ENCODE peak calls at places on chromosomes 6 and 20, in seven cellular contexts. X is HepG2, Z is K562, E is HCT116, F is SK-N-SH, N is H1, L is GM12878. Y is an unnamed sample.

GRCh38 chr20:1171461-1172093 is 13.2 kb downstream of the TMEM74B start:
- DNase-seq in X (peak), Z (peak), E (no peak), F (no peak), N (no peak), L (no peak), Y (peak)

GRCh38 chr20:25196701-25197120 is 1.2 kb downstream of the ENTPD6 start:
- DNase-seq in X (no peak), Z (no peak), E (no peak), F (no peak), N (no peak), L (no peak), Y (no peak)

GRCh38 chr20:11852189-11852588 is 65.5 kb upstream of the BTBD3 start:
- DNase-seq in X (no peak), Z (no peak), E (no peak), F (no peak), N (no peak), L (no peak), Y (no peak)

GRCh38 chr6:14464716-14465115 is 347.1 kb downstream of the CD83 start:
- DNase-seq in X (no peak), Z (no peak), E (no peak), F (no peak), N (no peak), L (no peak), Y (no peak)

GRCh38 chr6:582370-582769 is 74.5 kb downstream of the HUS1B start:
- DNase-seq in X (peak), Z (no peak), E (no peak), F (no peak), N (peak), L (no peak), Y (no peak)

GRCh38 chr6:53347921-53348435 is 772 bp downstream of the ELOVL5 start:
- DNase-seq in X (peak), Z (peak), E (no peak), F (peak), N (no peak), L (no peak), Y (no peak)

GRCh38 chr6:20791074-20791473 is 256.8 kb downstream of the CDKAL1 start:
- DNase-seq in X (no peak), Z (no peak), E (no peak), F (no peak), N (no peak), L (peak), Y (no peak)

GRCh38 chr6:135478626-135479025 is 18.9 kb downstream of the AHI1 start:
- DNase-seq in X (no peak), Z (no peak), E (no peak), F (no peak), N (no peak), L (no peak), Y (no peak)

GRCh38 chr20:2751868-2752630 is 48.4 kb downstream of the CPXM1 start:
- DNase-seq in X (no peak), Z (peak), E (no peak), F (no peak), N (no peak), L (no peak), Y (no peak)

GRCh38 chr20:1588869-1589460 is 30.8 kb downstream of the SIRPB1 start:
- DNase-seq in X (no peak), Z (no peak), E (no peak), F (peak), N (no peak), L (no peak), Y (no peak)

GRCh38 chr6:158356586-158357546 is 44.6 kb downstream of the TULP4 start:
- DNase-seq in X (no peak), Z (no peak), E (no peak), F (peak), N (no peak), L (no peak), Y (no peak)
- TF ChIP-seq JUND in X (no peak), Z (no peak), E (no peak), F (no peak), N (no peak), L (no peak), Y (no peak)

GRCh38 chr6:147970970-147971369 is 371.7 kb upstream of the SASH1 start:
- DNase-seq in X (peak), Z (no peak), E (no peak), F (no peak), N (no peak), L (no peak), Y (peak)

GRCh38 chr6:147978078-147978477 is 364.6 kb upstream of the SASH1 start:
- DNase-seq in X (no peak), Z (no peak), E (no peak), F (no peak), N (no peak), L (no peak), Y (no peak)

GRCh38 chr6:147973806-147974205 is 368.8 kb upstream of the SASH1 start:
- DNase-seq in X (no peak), Z (no peak), E (no peak), F (no peak), N (no peak), L (no peak), Y (no peak)

GRCh38 chr6:147972436-147972835 is 370.2 kb upstream of the SASH1 start:
- DNase-seq in X (no peak), Z (no peak), E (no peak), F (no peak), N (no peak), L (no peak), Y (no peak)

GRCh38 chr6:147974376-147974775 is 368.3 kb upstream of the SASH1 start:
- DNase-seq in X (peak), Z (no peak), E (no peak), F (no peak), N (no peak), L (no peak), Y (peak)
- TF ChIP-seq JUND in X (no peak), Z (no peak), E (no peak), F (no peak), N (no peak), L (no peak), Y (no peak)

GRCh38 chr6:92623441-92623840 is 795.9 kb downstream of the EPHA7 start:
- DNase-seq in X (no peak), Z (no peak), E (no peak), F (no peak), N (no peak), L (no peak), Y (no peak)

DNA sequence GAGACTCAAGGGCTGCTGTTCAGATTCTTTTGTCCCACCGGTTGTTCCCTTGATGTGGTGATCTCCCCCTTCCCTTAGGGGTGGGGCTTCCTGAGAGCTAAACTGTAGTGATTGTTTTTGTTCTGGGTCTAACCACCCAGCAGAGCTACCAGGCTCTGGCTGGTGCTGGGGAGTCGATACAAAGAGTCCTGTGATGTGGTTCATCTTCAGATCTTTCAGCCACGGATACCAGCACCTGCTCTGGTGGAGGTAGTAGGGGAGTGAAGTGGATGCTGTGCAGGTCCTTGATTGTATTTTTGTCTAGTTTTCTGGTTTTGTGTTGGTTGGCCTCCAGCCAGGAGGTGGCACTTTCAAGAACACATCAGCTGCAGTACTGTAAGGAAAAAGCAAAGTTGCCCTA is 801.6 kb downstream of the EPHA7 start:
- DNase-seq in X (no peak), Z (no peak), E (no peak), F (no peak), N (no peak), L (no peak), Y (no peak)
- TF ChIP-seq JUND in X (no peak), Z (no peak), E (no peak), F (no peak), N (no peak), L (no peak), Y (no peak)

GRCh38 chr6:91088515-91088914 is 501.6 kb upstream of the MAP3K7 start:
- DNase-seq in X (no peak), Z (no peak), E (no peak), F (no peak), N (no peak), L (no peak), Y (no peak)
- TF ChIP-seq JUND in X (no peak), Z (no peak), E (no peak), F (no peak), N (no peak), L (no peak), Y (no peak)

GRCh38 chr6:169583867-169584541 is 117.8 kb downstream of the WDR27 start:
- DNase-seq in X (no peak), Z (no peak), E (no peak), F (no peak), N (no peak), L (no peak), Y (no peak)

GRCh38 chr6:169575365-169575764 is 126.5 kb downstream of the WDR27 start:
- DNase-seq in X (no peak), Z (no peak), E (no peak), F (no peak), N (no peak), L (no peak), Y (no peak)

GRCh38 chr6:169577974-169578373 is 123.9 kb downstream of the WDR27 start:
- DNase-seq in X (no peak), Z (no peak), E (no peak), F (no peak), N (no peak), L (no peak), Y (no peak)

GRCh38 chr6:169577236-169577635 is 124.6 kb downstream of the WDR27 start:
- DNase-seq in X (no peak), Z (no peak), E (no peak), F (no peak), N (no peak), L (no peak), Y (no peak)

DNA sequence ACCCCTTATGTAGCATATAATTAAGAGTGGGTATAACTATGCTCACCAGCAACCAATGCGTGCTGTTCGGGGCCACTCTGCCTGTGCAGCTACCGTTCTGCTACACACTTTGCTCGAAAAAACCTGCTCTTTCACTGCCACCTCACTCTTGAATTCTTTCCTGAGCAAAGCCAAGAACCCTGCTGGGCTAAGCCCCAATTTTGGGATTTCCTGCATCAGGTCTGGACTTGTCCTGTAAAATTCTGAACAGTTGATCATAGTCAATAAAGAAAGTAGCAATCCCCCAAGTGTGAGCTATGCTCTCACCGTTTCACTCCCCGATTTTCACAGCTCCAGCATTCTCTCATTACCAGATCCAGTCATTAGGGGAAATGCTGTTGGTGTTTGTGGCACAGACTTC is 122.1 kb downstream of the WDR27 start:
- DNase-seq in X (no peak), Z (no peak), E (no peak), F (no peak), N (no peak), L (no peak), Y (no peak)
- TF ChIP-seq JUND in X (no peak), Z (no peak), E (no peak), F (no peak), N (no peak), L (no peak), Y (no peak)

DNA sequence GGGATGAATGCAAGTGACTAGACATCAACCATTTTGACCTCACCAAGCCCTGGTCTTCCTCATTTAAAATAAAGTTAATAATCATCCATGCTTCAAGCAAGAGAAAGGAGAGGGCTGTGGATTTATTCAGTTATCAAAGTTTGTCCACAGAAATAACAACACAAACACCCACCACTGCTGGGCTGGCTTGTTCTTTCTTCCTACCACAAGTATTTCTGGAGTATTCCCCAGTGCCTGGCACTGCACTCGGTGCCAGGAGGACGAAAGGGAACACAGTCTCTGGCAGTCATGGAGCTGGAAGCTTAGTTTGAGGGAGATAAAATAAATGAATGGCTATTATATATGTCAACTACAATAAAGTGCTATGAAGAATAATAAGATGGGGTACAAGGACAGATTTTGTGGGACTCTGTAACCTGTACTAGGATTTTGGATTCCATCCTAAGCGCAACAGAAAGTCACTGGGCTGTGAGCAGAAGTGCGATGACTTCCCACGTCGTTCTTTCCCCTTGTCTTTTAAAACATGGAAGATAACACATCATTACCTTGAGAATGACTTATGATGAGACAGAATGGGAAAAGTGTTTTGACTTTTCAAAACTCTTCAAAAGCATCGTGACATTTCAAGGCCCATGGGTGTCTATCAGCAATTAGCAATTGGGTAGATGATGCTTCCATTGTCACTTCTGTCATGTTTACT is 74.5 kb upstream of the TRAF3IP2 start:
- DNase-seq in X (no peak), Z (no peak), E (no peak), F (no peak), N (no peak), L (no peak), Y (no peak)
- TF ChIP-seq JUND in X (no peak), Z (no peak), E (no peak), F (no peak), N (no peak), L (no peak), Y (no peak)

GRCh38 chr6:96184798-96185197 is 169.0 kb downstream of the FUT9 start:
- DNase-seq in X (no peak), Z (no peak), E (no peak), F (no peak), N (peak), L (no peak), Y (no peak)
- TF ChIP-seq JUND in X (no peak), Z (no peak), E (no peak), F (no peak), N (no peak), L (no peak), Y (no peak)

DNA sequence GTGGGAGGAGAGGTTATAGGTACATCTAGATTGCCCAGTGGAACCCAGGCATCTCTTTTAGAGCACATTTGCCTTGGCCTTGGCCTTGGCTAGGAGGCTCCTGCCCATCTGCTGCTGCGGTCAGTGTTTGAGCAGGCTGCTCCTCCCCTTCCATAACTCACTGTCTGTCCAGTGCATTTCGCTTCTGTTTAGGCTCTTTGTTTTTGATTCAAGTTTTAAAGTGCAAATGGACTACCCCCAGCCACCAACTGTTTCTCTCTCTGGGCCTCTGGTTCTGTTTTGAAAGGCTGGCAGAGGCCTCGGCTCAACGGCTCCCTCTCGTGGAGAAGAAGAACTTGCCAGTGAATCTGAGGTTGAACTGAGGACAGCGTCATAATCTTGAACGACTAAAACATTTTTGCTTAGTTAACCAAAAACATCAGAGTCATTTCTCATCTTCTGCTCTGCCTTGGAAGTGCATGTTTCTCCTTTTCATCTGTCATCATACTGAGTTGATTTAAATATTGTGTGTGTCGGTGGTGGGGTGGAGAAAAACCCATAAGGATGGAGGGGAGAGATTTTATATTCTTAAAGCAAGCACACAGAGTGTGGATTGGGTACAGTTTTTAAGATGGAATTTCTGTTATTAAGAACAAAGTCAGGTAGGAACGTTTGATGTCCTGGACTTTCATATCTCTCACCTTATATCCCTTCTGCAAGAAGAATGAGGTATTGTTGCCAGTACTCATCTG is 171.4 kb downstream of the DTNBP1 start:
- DNase-seq in X (peak), Z (peak), E (peak), F (peak), N (no peak), L (peak), Y (peak)
- TF ChIP-seq JUND in X (no peak), Z (no peak), E (no peak), F (no peak), N (no peak), L (no peak), Y (no peak)

DNA sequence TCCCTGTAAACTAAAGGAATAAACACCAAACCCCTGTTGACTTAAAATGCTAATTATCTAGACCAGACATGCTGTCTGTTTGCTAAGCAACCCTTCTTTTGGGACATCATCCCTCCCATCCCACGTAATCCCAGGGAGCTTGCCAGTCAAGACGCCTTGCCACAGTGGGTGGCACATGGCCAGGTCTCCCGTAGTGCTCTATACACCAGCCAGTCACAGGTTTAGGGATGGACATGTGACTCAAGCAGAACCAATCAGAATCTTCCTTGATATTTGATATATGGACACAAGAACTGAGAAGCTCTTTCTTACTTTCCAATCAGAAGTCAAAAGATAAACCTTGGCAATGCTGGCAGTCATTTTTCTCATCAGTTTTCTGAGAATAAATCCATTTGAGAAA is 60.0 kb downstream of the CNKSR3 start:
- DNase-seq in X (no peak), Z (no peak), E (no peak), F (no peak), N (no peak), L (no peak), Y (no peak)
- TF ChIP-seq JUND in X (no peak), Z (no peak), E (no peak), F (no peak), N (no peak), L (no peak), Y (no peak)